ENCODE peak calls at places on chromosome X, in nine cellular contexts. N, H, S, E, F, R, L, M and O are unnamed samples.

GRCh38 chrX:136823175-136823574 is 42.4 kb upstream of the ARHGEF6 start:
- DNase-seq in N (no peak), H (no peak), S (no peak), E (peak), F (no peak), R (no peak), L (no peak), M (no peak), O (no peak)

GRCh38 chrX:124440674-124441073 is 94.3 kb downstream of the SH2D1A start:
- DNase-seq in N (no peak), H (no peak), S (no peak), E (no peak), F (no peak), R (no peak), L (no peak), M (no peak), O (no peak)

GRCh38 chrX:45715787-45716186 is 515.1 kb upstream of the DIPK2B start:
- DNase-seq in N (no peak), H (no peak), S (no peak), E (no peak), F (no peak), R (no peak), L (no peak), M (no peak), O (no peak)

GRCh38 chrX:120264315-120264714 is 13.7 kb downstream of the ZBTB33 start:
- DNase-seq in N (no peak), H (no peak), S (no peak), E (no peak), F (no peak), R (no peak), L (no peak), M (no peak), O (no peak)

GRCh38 chrX:75603833-75604232 is 81.0 kb upstream of the ZDHHC15 start:
- DNase-seq in N (peak), H (peak), S (no peak), E (peak), F (peak), R (no peak), L (no peak), M (no peak), O (no peak)

GRCh38 chrX:25442501-25442900 is 426.7 kb upstream of the ARX start:
- DNase-seq in N (no peak), H (peak), S (no peak), E (peak), F (peak), R (no peak), L (no peak), M (no peak), O (no peak)

GRCh38 chrX:13901354-13901753 is 84.5 kb upstream of the GPM6B start:
- DNase-seq in N (no peak), H (no peak), S (no peak), E (no peak), F (no peak), R (no peak), L (no peak), M (no peak), O (no peak)

GRCh38 chrX:115192244-115192700 is 3.1 kb downstream of the RBMXL3 start:
- DNase-seq in N (no peak), H (no peak), S (peak), E (no peak), F (no peak), R (no peak), L (no peak), M (no peak), O (no peak)

GRCh38 chrX:152897216-152898144 is at the start of gene ZNF185:
- DNase-seq in N (no peak), H (peak), S (peak), E (peak), F (peak), R (peak), L (peak), M (no peak), O (no peak)

GRCh38 chrX:16931371-16931770 is 15.1 kb upstream of the REPS2 start:
- DNase-seq in N (no peak), H (peak), S (no peak), E (no peak), F (peak), R (no peak), L (no peak), M (no peak), O (no peak)

GRCh38 chrX:19156223-19156622 is 34.0 kb upstream of the ADGRG2 start:
- DNase-seq in N (no peak), H (peak), S (no peak), E (peak), F (peak), R (no peak), L (peak), M (no peak), O (no peak)

GRCh38 chrX:68440940-68441339 is 7.6 kb upstream of the OPHN1 start:
- DNase-seq in N (no peak), H (peak), S (no peak), E (peak), F (no peak), R (peak), L (peak), M (no peak), O (no peak)

GRCh38 chrX:134749651-134750450 is 91.6 kb upstream of the PLAC1 start:
- DNase-seq in N (no peak), H (no peak), S (no peak), E (no peak), F (no peak), R (no peak), L (no peak), M (no peak), O (no peak)

GRCh38 chrX:7254144-7254543 is 106.2 kb upstream of the PUDP start:
- DNase-seq in N (no peak), H (no peak), S (no peak), E (no peak), F (no peak), R (no peak), L (no peak), M (no peak), O (no peak)

GRCh38 chrX:40938418-40938817 is 146.8 kb upstream of the USP9X start:
- DNase-seq in N (no peak), H (no peak), S (no peak), E (peak), F (no peak), R (no peak), L (no peak), M (no peak), O (no peak)

GRCh38 chrX:3268804-3269203 is 77.6 kb downstream of the MXRA5 start:
- DNase-seq in N (no peak), H (no peak), S (no peak), E (peak), F (no peak), R (no peak), L (no peak), M (no peak), O (no peak)

GRCh38 chrX:17826609-17827496 is 34.2 kb downstream of the RAI2 start:
- DNase-seq in N (no peak), H (no peak), S (no peak), E (no peak), F (no peak), R (no peak), L (peak), M (no peak), O (no peak)

GRCh38 chrX:47283015-47283771 is 50.4 kb downstream of the USP11 start:
- DNase-seq in N (no peak), H (no peak), S (no peak), E (no peak), F (no peak), R (no peak), L (no peak), M (no peak), O (no peak)

GRCh38 chrX:73448379-73448778 is 1.5 kb downstream of the CDX4 start:
- DNase-seq in N (no peak), H (peak), S (peak), E (no peak), F (peak), R (no peak), L (no peak), M (no peak), O (no peak)

GRCh38 chrX:9704876-9705465 is 60.7 kb downstream of the GPR143 start:
- DNase-seq in N (no peak), H (no peak), S (no peak), E (no peak), F (no peak), R (no peak), L (no peak), M (no peak), O (no peak)

GRCh38 chrX:115400960-115401359 is 111.4 kb downstream of the LUZP4 start:
- DNase-seq in N (no peak), H (no peak), S (no peak), E (no peak), F (peak), R (no peak), L (no peak), M (no peak), O (no peak)

GRCh38 chrX:25007059-25008053 is 8.4 kb downstream of the ARX start:
- DNase-seq in N (no peak), H (no peak), S (peak), E (no peak), F (peak), R (no peak), L (no peak), M (no peak), O (no peak)

GRCh38 chrX:118901991-118902390 is 72.4 kb upstream of the LONRF3 start:
- DNase-seq in N (no peak), H (no peak), S (no peak), E (no peak), F (no peak), R (no peak), L (no peak), M (no peak), O (no peak)

GRCh38 chrX:148504412-148504950 is 4.1 kb downstream of the AFF2 start:
- DNase-seq in N (no peak), H (peak), S (peak), E (no peak), F (peak), R (no peak), L (no peak), M (no peak), O (no peak)

GRCh38 chrX:38987135-38987780 is 186.0 kb downstream of the MID1IP1 start:
- DNase-seq in N (no peak), H (no peak), S (peak), E (no peak), F (no peak), R (peak), L (peak), M (no peak), O (no peak)

GRCh38 chrX:45524296-45524695 is 323.6 kb upstream of the DIPK2B start:
- DNase-seq in N (no peak), H (no peak), S (no peak), E (peak), F (no peak), R (no peak), L (no peak), M (no peak), O (no peak)

GRCh38 chrX:101813200-101813599 is 118.6 kb downstream of the ZMAT1 start:
- DNase-seq in N (no peak), H (no peak), S (no peak), E (no peak), F (no peak), R (no peak), L (no peak), M (no peak), O (no peak)

GRCh38 chrX:29468911-29469494 is 746.4 kb upstream of the MAGEB2 start:
- DNase-seq in N (no peak), H (no peak), S (no peak), E (no peak), F (no peak), R (no peak), L (no peak), M (no peak), O (no peak)

GRCh38 chrX:113392355-113392754 is 551.7 kb upstream of the AMOT start:
- DNase-seq in N (no peak), H (no peak), S (peak), E (no peak), F (no peak), R (no peak), L (no peak), M (no peak), O (no peak)

DNA sequence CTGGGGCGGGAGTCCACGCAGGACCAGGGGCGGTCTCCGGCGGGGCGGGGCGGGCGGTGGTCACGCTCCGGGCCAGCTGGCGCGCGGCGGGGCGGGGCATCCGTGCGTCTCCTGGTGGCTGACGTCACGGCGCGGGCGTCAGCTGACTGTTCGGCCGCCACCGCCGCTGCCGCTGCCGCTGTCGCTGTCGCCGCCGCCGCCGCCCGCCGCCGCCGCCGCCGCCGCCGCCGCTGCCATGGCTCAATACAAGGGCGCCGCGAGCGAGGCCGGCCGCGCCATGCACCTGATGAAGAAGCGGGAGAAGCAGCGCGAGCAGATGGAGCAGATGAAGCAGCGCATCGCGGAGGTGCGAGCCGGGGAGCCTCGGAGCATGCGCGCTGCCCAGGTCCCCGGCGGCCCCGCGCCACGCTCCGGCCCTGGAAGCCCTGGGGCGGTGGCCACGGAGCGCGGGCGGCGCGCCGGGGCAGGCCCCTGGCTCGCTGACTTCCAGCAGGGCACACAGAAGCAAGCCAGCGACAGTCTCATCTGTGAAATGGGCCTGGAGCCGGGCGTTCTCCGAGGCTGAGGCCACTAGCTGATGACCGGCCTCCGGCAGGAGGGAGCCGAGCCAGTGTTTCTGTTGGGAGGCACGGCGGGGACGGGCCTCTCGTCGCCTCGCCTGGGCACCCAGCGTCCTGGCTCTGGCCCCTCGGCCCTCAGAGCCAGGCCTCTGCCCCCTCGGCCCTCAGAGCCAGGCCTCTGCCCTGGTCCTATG is at the start of gene FAM50A:
- DNase-seq in N (peak), H (peak), S (peak), E (peak), F (peak), R (peak), L (peak), M (peak), O (peak)
- TF ChIP-seq CTCF in N (no peak), H (no peak), S (no peak), E (no peak), F (no peak), R (no peak), L (no peak), M (no peak), O (no peak)

DNA sequence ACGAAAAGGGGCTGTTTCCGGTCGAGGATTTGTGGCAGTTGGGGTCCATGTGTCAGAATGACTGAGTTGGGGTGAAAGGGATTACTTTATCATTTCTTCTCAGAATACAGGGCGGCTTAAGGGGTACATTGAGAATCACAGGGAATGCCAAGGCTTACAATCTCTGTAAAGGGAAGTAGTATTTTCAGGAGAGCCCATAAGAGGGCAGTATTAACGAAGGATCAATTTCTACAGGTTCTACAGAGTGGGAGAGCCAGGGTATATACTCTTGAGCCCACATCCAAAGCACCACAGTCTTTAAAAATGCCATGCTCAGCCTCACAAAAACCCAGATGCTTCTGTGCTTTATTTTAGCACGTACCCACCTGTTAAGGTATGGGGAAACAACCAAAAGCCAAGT is 67.7 kb upstream of the ZXDA start:
- DNase-seq in N (peak), H (no peak), S (no peak), E (peak), F (no peak), R (no peak), L (no peak), M (no peak), O (no peak)
- TF ChIP-seq CTCF in N (peak), H (no peak), S (no peak), E (no peak), F (no peak), R (no peak), L (no peak), M (no peak), O (no peak)

GRCh38 chrX:150254909-150255308 is 108.2 kb upstream of the MAMLD1 start:
- DNase-seq in N (no peak), H (no peak), S (no peak), E (no peak), F (no peak), R (no peak), L (no peak), M (no peak), O (no peak)
- TF ChIP-seq CTCF in N (no peak), H (no peak), S (no peak), E (no peak), F (no peak), R (no peak), L (no peak), M (no peak), O (no peak)

DNA sequence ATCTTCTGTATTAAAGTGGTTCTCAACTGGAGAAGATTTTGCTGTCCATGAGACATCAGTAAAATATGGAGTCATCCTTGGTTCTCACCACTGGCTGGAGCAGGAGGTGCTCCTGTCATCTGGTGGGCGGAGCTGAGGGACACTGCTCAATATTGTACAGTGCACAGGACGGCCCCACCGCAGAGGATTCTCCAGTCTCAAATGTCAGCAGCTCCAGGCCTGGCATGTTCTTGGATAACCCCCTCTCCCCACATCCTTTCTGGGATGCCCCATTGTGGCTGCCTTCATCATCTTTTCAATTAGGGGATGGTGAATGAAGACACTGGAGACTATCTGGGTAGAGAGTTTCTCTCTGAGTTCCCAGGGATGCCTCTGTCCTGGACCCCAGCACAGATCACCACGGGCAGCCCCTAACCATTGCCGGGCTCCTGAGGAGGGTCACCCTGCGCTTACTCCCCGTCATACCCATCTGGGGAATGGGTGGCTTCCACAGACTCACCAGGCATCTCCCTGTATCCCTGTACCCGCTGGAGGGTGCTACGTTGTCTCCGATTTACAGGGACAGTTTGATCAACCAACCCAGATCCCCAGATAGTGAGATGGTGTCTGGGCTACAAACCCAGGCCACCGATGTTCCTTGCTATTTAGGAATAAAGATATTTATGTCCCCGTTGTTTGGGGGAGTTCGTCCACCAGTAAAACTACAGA is 21.9 kb upstream of the P2RY8 start:
- DNase-seq in N (no peak), H (no peak), S (no peak), E (no peak), F (no peak), R (no peak), L (no peak), M (no peak), O (no peak)
- TF ChIP-seq CTCF in N (no peak), H (no peak), S (no peak), E (no peak), F (no peak), R (no peak), L (no peak), M (no peak), O (no peak)

GRCh38 chrX:110442631-110443030 is 84.0 kb downstream of the RTL9 start:
- DNase-seq in N (peak), H (peak), S (no peak), E (peak), F (peak), R (peak), L (no peak), M (no peak), O (no peak)
- TF ChIP-seq CTCF in N (peak), H (peak), S (no peak), E (peak), F (peak), R (no peak), L (no peak), M (no peak), O (no peak)

GRCh38 chrX:455199-455598 is 68.5 kb upstream of the PPP2R3B start:
- DNase-seq in N (no peak), H (no peak), S (no peak), E (no peak), F (no peak), R (no peak), L (no peak), M (no peak), O (no peak)
- TF ChIP-seq CTCF in N (no peak), H (no peak), S (no peak), E (no peak), F (no peak), R (no peak), L (no peak), M (no peak), O (no peak)

GRCh38 chrX:87338510-87338909 is 179.1 kb upstream of the KLHL4 start:
- DNase-seq in N (peak), H (peak), S (no peak), E (peak), F (peak), R (no peak), L (no peak), M (no peak), O (no peak)
- TF ChIP-seq CTCF in N (peak), H (peak), S (no peak), E (peak), F (peak), R (no peak), L (no peak), M (no peak), O (no peak)

DNA sequence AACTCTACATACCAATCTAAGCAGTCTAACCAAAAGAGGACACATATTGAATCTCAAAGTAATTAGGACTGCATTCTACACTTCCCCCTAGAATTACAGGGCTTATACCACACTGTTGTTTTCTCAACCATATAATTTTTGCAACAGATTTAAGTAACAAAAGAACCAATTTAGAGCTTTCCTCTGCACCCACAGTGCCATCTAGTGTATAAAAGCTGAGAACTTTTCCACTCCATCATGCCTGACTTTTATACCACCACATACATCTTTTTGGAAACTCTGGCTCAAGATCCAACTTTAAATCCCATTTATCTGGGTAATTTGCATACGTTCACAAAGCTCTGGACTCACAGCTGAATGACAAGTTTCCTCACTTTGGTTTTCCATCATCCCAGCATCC is 99.5 kb downstream of the EFHC2 start:
- DNase-seq in N (peak), H (peak), S (no peak), E (peak), F (peak), R (peak), L (no peak), M (no peak), O (no peak)
- TF ChIP-seq CTCF in N (peak), H (peak), S (no peak), E (peak), F (peak), R (peak), L (peak), M (no peak), O (peak)